ENCODE peak calls at places on chromosomes 2 and 18, in five cellular contexts. H is heart left ventricle, G is RWPE1, R is IMR-90, W is mucosa of descending colon. U is an unnamed sample.

GRCh38 chr2:50556934-50557575 is 474.9 kb downstream of the NRXN1 start:
- DNase-seq in H (no peak), G (peak), R (peak), W (no peak), U (no peak)

GRCh38 chr2:121694398-121695178 is 42.1 kb downstream of the NIFK start:
- DNase-seq in H (no peak), G (no peak), R (peak), W (no peak), U (no peak)

GRCh38 chr2:125615438-125615837 is 1040.5 kb upstream of the GYPC start:
- DNase-seq in H (no peak), G (no peak), R (no peak), W (no peak), U (no peak)

GRCh38 chr2:31371691-31372090 is 42.9 kb downstream of the XDH start:
- DNase-seq in H (no peak), G (no peak), R (no peak), W (no peak), U (no peak)

GRCh38 chr2:241842067-241842415 is 16.7 kb downstream of the PDCD1 start:
- DNase-seq in H (peak), G (no peak), R (no peak), W (no peak), U (no peak)

GRCh38 chr18:62452280-62452824 is 70.5 kb upstream of the ZCCHC2 start:
- DNase-seq in H (no peak), G (peak), R (peak), W (no peak), U (no peak)

GRCh38 chr2:3134026-3134571 is 243.5 kb downstream of the EIPR1 start:
- DNase-seq in H (no peak), G (no peak), R (no peak), W (no peak), U (no peak)

GRCh38 chr2:242034138-242034537 is 164.6 kb downstream of the RTP5 start:
- DNase-seq in H (no peak), G (no peak), R (no peak), W (no peak), U (no peak)

GRCh38 chr2:127864877-127865276 is 6.9 kb upstream of the POLR2D start:
- DNase-seq in H (no peak), G (peak), R (no peak), W (peak), U (peak)

GRCh38 chr18:5434425-5434824 is 109.4 kb downstream of the EPB41L3 start:
- DNase-seq in H (no peak), G (no peak), R (peak), W (no peak), U (no peak)

GRCh38 chr2:236968101-236968886 is 117.4 kb upstream of the COPS8 start:
- DNase-seq in H (no peak), G (no peak), R (no peak), W (no peak), U (peak)

GRCh38 chr2:202564226-202564625 is 70.5 kb upstream of the FAM117B start:
- DNase-seq in H (no peak), G (no peak), R (no peak), W (no peak), U (no peak)

GRCh38 chr2:46246790-46247189 is 50.4 kb upstream of the EPAS1 start:
- DNase-seq in H (no peak), G (no peak), R (no peak), W (no peak), U (no peak)

GRCh38 chr2:54763636-54764291 is 40.3 kb downstream of the EML6 start:
- DNase-seq in H (no peak), G (no peak), R (no peak), W (no peak), U (peak)

GRCh38 chr18:70276416-70277145 is 12.3 kb upstream of the SOCS6 start:
- DNase-seq in H (no peak), G (no peak), R (no peak), W (no peak), U (no peak)

GRCh38 chr2:127051780-127052067 is 55.2 kb downstream of the BIN1 start:
- DNase-seq in H (no peak), G (no peak), R (no peak), W (no peak), U (no peak)

GRCh38 chr2:10480359-10480949 is 32.3 kb upstream of the ODC1 start:
- DNase-seq in H (no peak), G (no peak), R (no peak), W (no peak), U (no peak)
- TF ChIP-seq CTCF in H (no peak), G (no peak), R (no peak), W (no peak), U (no peak)

GRCh38 chr2:190127651-190128050 is 65.1 kb upstream of the MSTN start:
- DNase-seq in H (no peak), G (no peak), R (no peak), W (no peak), U (no peak)

GRCh38 chr2:190119948-190120347 is 57.4 kb upstream of the MSTN start:
- DNase-seq in H (no peak), G (no peak), R (no peak), W (no peak), U (no peak)

GRCh38 chr2:190121971-190122370 is 59.4 kb upstream of the MSTN start:
- DNase-seq in H (no peak), G (peak), R (peak), W (no peak), U (no peak)

GRCh38 chr2:190126758-190127157 is 64.2 kb upstream of the MSTN start:
- DNase-seq in H (no peak), G (no peak), R (peak), W (no peak), U (no peak)

GRCh38 chr2:190123956-190124355 is 61.4 kb upstream of the MSTN start:
- DNase-seq in H (no peak), G (no peak), R (peak), W (no peak), U (no peak)
- TF ChIP-seq CTCF in H (no peak), G (no peak), R (no peak), W (no peak), U (no peak)

DNA sequence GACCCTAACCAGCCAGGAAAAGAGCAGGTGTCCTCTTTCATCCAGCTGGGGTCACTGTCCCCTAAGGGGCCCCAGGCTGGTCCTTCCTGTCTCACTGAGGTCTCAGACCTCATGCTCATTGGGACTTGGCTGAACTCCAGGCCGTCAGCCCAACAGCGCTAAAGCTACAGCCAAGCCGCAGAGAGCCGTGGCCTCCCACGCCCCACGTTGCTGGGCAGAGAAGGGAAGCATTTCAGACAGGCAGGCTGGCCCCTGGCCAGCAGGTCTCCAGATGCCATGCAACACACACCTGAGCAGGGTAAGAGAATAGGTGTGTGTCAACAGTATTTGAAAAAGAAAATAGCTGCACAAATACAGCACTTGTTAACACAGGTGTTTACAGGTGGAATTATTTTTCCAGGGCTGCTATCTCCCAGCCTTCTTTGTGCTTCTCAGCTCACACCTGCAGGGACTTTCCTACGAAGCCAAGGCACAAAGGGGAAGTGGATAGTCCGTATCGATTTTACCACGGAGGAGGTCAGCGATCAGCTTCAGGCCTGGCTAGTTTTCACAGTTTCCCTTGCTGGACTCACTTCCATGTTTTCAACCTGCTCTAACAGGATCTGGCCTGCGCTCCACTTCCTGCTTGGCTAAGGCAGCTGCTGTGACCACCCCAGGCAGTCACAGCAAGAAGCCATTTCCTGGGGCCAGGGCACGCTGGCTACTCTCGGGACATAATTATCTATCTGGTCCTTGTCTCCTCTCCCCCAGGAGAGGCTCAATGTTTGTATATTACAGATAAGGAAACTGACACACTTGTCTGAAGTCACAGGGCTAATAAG is 156.1 kb upstream of the ID2 start:
- DNase-seq in H (peak), G (peak), R (peak), W (peak), U (peak)
- TF ChIP-seq CTCF in H (peak), G (no peak), R (no peak), W (no peak), U (no peak)

GRCh38 chr2:238926761-238927611 is 79.1 kb downstream of the TWIST2 start:
- DNase-seq in H (no peak), G (no peak), R (no peak), W (no peak), U (no peak)
- TF ChIP-seq CTCF in H (no peak), G (no peak), R (no peak), W (no peak), U (no peak)

GRCh38 chr2:109547280-109547679 is 66.5 kb downstream of the SEPTIN10 start:
- DNase-seq in H (no peak), G (no peak), R (no peak), W (no peak), U (no peak)
- TF ChIP-seq CTCF in H (no peak), G (no peak), R (no peak), W (no peak), U (no peak)

DNA sequence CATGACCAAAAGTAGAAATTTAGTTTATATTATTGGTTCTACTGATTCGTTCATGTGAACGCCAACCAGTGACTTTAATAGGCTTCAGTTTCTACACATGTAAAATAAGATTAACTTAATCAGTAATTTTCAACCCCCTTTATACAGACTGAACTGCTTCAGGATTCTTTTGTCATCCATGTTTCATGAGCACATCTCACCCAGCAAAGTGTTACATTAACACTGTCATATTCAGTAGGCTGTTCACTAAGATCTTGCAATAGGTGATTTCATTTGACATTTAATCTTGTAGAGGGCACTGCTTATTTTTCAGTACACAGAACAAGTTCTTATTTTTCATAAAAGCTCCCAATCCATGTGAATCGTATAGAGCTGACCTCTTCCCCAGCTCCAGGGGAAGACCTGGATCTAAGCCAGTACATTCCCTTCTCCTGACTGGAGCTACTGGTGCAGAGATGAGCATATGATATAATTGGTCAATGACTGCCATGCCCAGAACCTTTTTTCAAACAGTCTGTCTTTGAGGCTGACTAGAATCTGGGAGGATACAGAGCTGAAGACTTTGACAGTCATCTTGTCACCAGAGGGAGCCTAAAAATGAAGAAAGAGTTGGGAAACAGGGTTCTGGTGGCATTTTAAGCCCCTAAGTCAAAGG is 72.2 kb upstream of the CHRNA1 start:
- DNase-seq in H (no peak), G (peak), R (peak), W (no peak), U (no peak)
- TF ChIP-seq CTCF in H (no peak), G (no peak), R (no peak), W (no peak), U (no peak)

GRCh38 chr2:158995677-158996049 is 27.2 kb downstream of the TANC1 start:
- DNase-seq in H (no peak), G (no peak), R (no peak), W (no peak), U (no peak)

GRCh38 chr2:158998486-158999248 is 30.2 kb downstream of the TANC1 start:
- DNase-seq in H (no peak), G (no peak), R (peak), W (no peak), U (no peak)

GRCh38 chr2:158997037-158997785 is 28.8 kb downstream of the TANC1 start:
- DNase-seq in H (no peak), G (no peak), R (no peak), W (no peak), U (no peak)

GRCh38 chr2:158994920-158995676 is 26.7 kb downstream of the TANC1 start:
- DNase-seq in H (no peak), G (no peak), R (no peak), W (no peak), U (no peak)

GRCh38 chr2:158996378-158996993 is 28.0 kb downstream of the TANC1 start:
- DNase-seq in H (no peak), G (no peak), R (no peak), W (no peak), U (no peak)
- TF ChIP-seq CTCF in H (peak), G (no peak), R (peak), W (no peak), U (peak)

GRCh38 chr18:23824235-23824634 is 135.0 kb downstream of the LAMA3 start:
- DNase-seq in H (no peak), G (no peak), R (peak), W (no peak), U (no peak)
- TF ChIP-seq CTCF in H (no peak), G (no peak), R (peak), W (no peak), U (no peak)